ENCODE peak calls at places on chromosomes 11 and 22, in five cellular contexts. E is aorta, L is ovary, R is NCI-H1092, Q is sciatic nerve. A is an unnamed sample.

GRCh38 chr11:11989774-11990744 is 18.4 kb downstream of the DKK3 start:
- DNase-seq in R (no peak), E (no peak), L (no peak), Q (no peak), A (peak)

GRCh38 chr11:68010058-68011041 is at the start of gene ALDH3B1:
- DNase-seq in Q (peak), E (peak), R (no peak), L (peak), A (peak)

GRCh38 chr22:18031670-18032454 is 7.5 kb upstream of the MICAL3 start:
- DNase-seq in R (no peak), Q (peak), L (no peak), E (peak), A (peak)

GRCh38 chr11:59263225-59263894 is 50.6 kb upstream of the MPEG1 start:
- DNase-seq in E (no peak), R (no peak), L (no peak), Q (no peak), A (no peak)

GRCh38 chr11:43802509-43802908 is 78.1 kb upstream of the ALKBH3 start:
- DNase-seq in L (no peak), Q (no peak), E (no peak), R (no peak), A (peak)

GRCh38 chr11:62398011-62398994 is 20.5 kb upstream of the SCGB1A1 start:
- DNase-seq in E (peak), L (peak), R (no peak), Q (peak), A (peak)

GRCh38 chr11:21806508-21806907 is 386.4 kb upstream of the ANO5 start:
- DNase-seq in L (no peak), E (no peak), Q (no peak), R (no peak), A (no peak)

GRCh38 chr22:47228767-47229166 is 466.3 kb downstream of the TBC1D22A start:
- DNase-seq in R (no peak), Q (no peak), L (no peak), E (no peak), A (no peak)

GRCh38 chr11:60563553-60564235 is 48.5 kb downstream of the MS4A13 start:
- DNase-seq in Q (no peak), L (no peak), E (no peak), R (no peak), A (no peak)

GRCh38 chr22:45905924-45906865 is 70.8 kb downstream of the WNT7B start:
- DNase-seq in R (no peak), L (no peak), E (peak), Q (no peak), A (peak)

A was measured in fibroblast of pulmonary artery.